ENCODE peak calls at places on chromosomes 13 and 19, in four cellular contexts. One of them, this sample, is unnamed.

GRCh38 chr19:3034845-3035541 is 5.9 kb upstream of the TLE2 start:
- DNase-seq in iPS DF 6.9: no peak
- DNase-seq in Panc1: no peak
- DNase-seq in non-pigmented ciliary epithelial cell: no peak
- DNase-seq in this sample: peak

GRCh38 chr13:66559093-66559492 is 671.0 kb downstream of the PCDH9 start:
- DNase-seq in non-pigmented ciliary epithelial cell: no peak
- DNase-seq in iPS DF 6.9: no peak
- DNase-seq in Panc1: no peak
- DNase-seq in this sample: no peak

GRCh38 chr19:47228168-47228936 is 2.6 kb downstream of the BBC3 start:
- DNase-seq in Panc1: no peak
- DNase-seq in non-pigmented ciliary epithelial cell: no peak
- DNase-seq in iPS DF 6.9: no peak
- DNase-seq in this sample: no peak

GRCh38 chr19:13463296-13463695 is 43.0 kb downstream of the CACNA1A start:
- DNase-seq in iPS DF 6.9: no peak
- DNase-seq in non-pigmented ciliary epithelial cell: no peak
- DNase-seq in Panc1: no peak
- DNase-seq in this sample: no peak

GRCh38 chr13:44801990-44802389 is 187.3 kb downstream of the NUFIP1 start:
- DNase-seq in iPS DF 6.9: no peak
- DNase-seq in non-pigmented ciliary epithelial cell: no peak
- DNase-seq in Panc1: no peak
- DNase-seq in this sample: no peak

GRCh38 chr13:27022571-27023311 is 148.9 kb downstream of the USP12 start:
- DNase-seq in Panc1: peak
- DNase-seq in iPS DF 6.9: no peak
- DNase-seq in non-pigmented ciliary epithelial cell: no peak
- DNase-seq in this sample: peak

GRCh38 chr19:34120846-34121639 is 51.3 kb upstream of the LSM14A start:
- DNase-seq in non-pigmented ciliary epithelial cell: no peak
- DNase-seq in Panc1: no peak
- DNase-seq in iPS DF 6.9: no peak
- DNase-seq in this sample: no peak

GRCh38 chr13:107937841-107938240 is 277.5 kb downstream of the LIG4 start:
- DNase-seq in iPS DF 6.9: no peak
- DNase-seq in Panc1: no peak
- DNase-seq in non-pigmented ciliary epithelial cell: no peak
- DNase-seq in this sample: no peak

GRCh38 chr13:111423168-111423785 is 102.8 kb downstream of the TEX29 start:
- DNase-seq in non-pigmented ciliary epithelial cell: no peak
- DNase-seq in iPS DF 6.9: no peak
- DNase-seq in Panc1: no peak
- DNase-seq in this sample: no peak

GRCh38 chr13:103236213-103236612 is 170.0 kb upstream of the SLC10A2 start:
- DNase-seq in non-pigmented ciliary epithelial cell: no peak
- DNase-seq in Panc1: no peak
- DNase-seq in iPS DF 6.9: no peak
- DNase-seq in this sample: no peak

GRCh38 chr13:108346376-108346775 is 76.9 kb downstream of the TNFSF13B start:
- DNase-seq in non-pigmented ciliary epithelial cell: no peak
- DNase-seq in Panc1: no peak
- DNase-seq in iPS DF 6.9: no peak
- DNase-seq in this sample: no peak

GRCh38 chr13:20197361-20197834 is 4.7 kb upstream of the GJB2 start:
- DNase-seq in non-pigmented ciliary epithelial cell: peak
- DNase-seq in iPS DF 6.9: no peak
- DNase-seq in Panc1: peak
- DNase-seq in this sample: no peak